ENCODE peak calls at places on chromosomes 3 and 15, in six cellular contexts. One of them, this sample, is unnamed.

GRCh38 chr15:63896336-63897115 is 62.8 kb upstream of the HERC1 start:
- DNase-seq in A549: peak
- DNase-seq in colonic mucosa: peak
- DNase-seq in CD8-positive, alpha-beta T cell: no peak
- DNase-seq in heart right ventricle: no peak
- DNase-seq in pancreas: no peak
- DNase-seq in this sample: no peak

GRCh38 chr3:7876741-7877297 is 624.8 kb upstream of the LMCD1 start:
- DNase-seq in A549: no peak
- DNase-seq in colonic mucosa: no peak
- DNase-seq in CD8-positive, alpha-beta T cell: peak
- DNase-seq in heart right ventricle: no peak
- DNase-seq in pancreas: no peak
- DNase-seq in this sample: peak

GRCh38 chr3:71998995-71999673 is 214.2 kb upstream of the PROK2 start:
- DNase-seq in A549: no peak
- DNase-seq in colonic mucosa: no peak
- DNase-seq in CD8-positive, alpha-beta T cell: no peak
- DNase-seq in heart right ventricle: no peak
- DNase-seq in pancreas: no peak
- DNase-seq in this sample: peak

GRCh38 chr15:68379058-68379758 is 52.8 kb downstream of the ITGA11 start:
- DNase-seq in A549: no peak
- DNase-seq in colonic mucosa: no peak
- DNase-seq in CD8-positive, alpha-beta T cell: no peak
- DNase-seq in heart right ventricle: no peak
- DNase-seq in pancreas: no peak
- DNase-seq in this sample: no peak

GRCh38 chr3:64464955-64465354 is 222.8 kb downstream of the ADAMTS9 start:
- DNase-seq in A549: no peak
- DNase-seq in colonic mucosa: no peak
- DNase-seq in CD8-positive, alpha-beta T cell: no peak
- DNase-seq in heart right ventricle: no peak
- DNase-seq in pancreas: no peak
- DNase-seq in this sample: no peak

GRCh38 chr3:31895471-31895870 is 85.6 kb downstream of the OSBPL10 start:
- DNase-seq in A549: no peak
- DNase-seq in colonic mucosa: no peak
- DNase-seq in CD8-positive, alpha-beta T cell: no peak
- DNase-seq in heart right ventricle: no peak
- DNase-seq in pancreas: no peak
- DNase-seq in this sample: peak

GRCh38 chr3:146974001-146974400 is 368.9 kb upstream of the PLSCR5 start:
- DNase-seq in A549: no peak
- DNase-seq in colonic mucosa: no peak
- DNase-seq in CD8-positive, alpha-beta T cell: no peak
- DNase-seq in heart right ventricle: no peak
- DNase-seq in pancreas: no peak
- DNase-seq in this sample: no peak

GRCh38 chr3:50272911-50273688 is 4.2 kb downstream of the SEMA3B start:
- DNase-seq in A549: peak
- DNase-seq in colonic mucosa: peak
- DNase-seq in CD8-positive, alpha-beta T cell: peak
- DNase-seq in heart right ventricle: peak
- DNase-seq in pancreas: peak
- DNase-seq in this sample: peak

GRCh38 chr15:39667382-39668127 is 86.7 kb downstream of the THBS1 start:
- DNase-seq in A549: no peak
- DNase-seq in colonic mucosa: no peak
- DNase-seq in CD8-positive, alpha-beta T cell: no peak
- DNase-seq in heart right ventricle: no peak
- DNase-seq in pancreas: no peak
- DNase-seq in this sample: no peak

GRCh38 chr3:177443469-177443868 is 246.2 kb upstream of the TBL1XR1 start:
- DNase-seq in A549: no peak
- DNase-seq in colonic mucosa: peak
- DNase-seq in CD8-positive, alpha-beta T cell: no peak
- DNase-seq in heart right ventricle: no peak
- DNase-seq in pancreas: no peak
- DNase-seq in this sample: peak

GRCh38 chr15:77629070-77630030 is 3.4 kb downstream of the LINGO1 start:
- DNase-seq in A549: no peak
- DNase-seq in colonic mucosa: no peak
- DNase-seq in CD8-positive, alpha-beta T cell: no peak
- DNase-seq in heart right ventricle: no peak
- DNase-seq in pancreas: no peak
- DNase-seq in this sample: no peak

GRCh38 chr15:80766275-80766674 is 12.9 kb upstream of the CEMIP start:
- DNase-seq in A549: no peak
- DNase-seq in colonic mucosa: no peak
- DNase-seq in CD8-positive, alpha-beta T cell: no peak
- DNase-seq in heart right ventricle: no peak
- DNase-seq in pancreas: no peak
- DNase-seq in this sample: no peak

GRCh38 chr3:194110483-194110882 is 25.5 kb upstream of the HES1 start:
- DNase-seq in A549: no peak
- DNase-seq in colonic mucosa: no peak
- DNase-seq in CD8-positive, alpha-beta T cell: no peak
- DNase-seq in heart right ventricle: no peak
- DNase-seq in pancreas: no peak
- DNase-seq in this sample: no peak

GRCh38 chr3:195909645-195910498 is 1.5 kb upstream of the TNK2 start:
- DNase-seq in A549: peak
- DNase-seq in colonic mucosa: peak
- DNase-seq in CD8-positive, alpha-beta T cell: peak
- DNase-seq in heart right ventricle: peak
- DNase-seq in pancreas: peak
- DNase-seq in this sample: peak

GRCh38 chr15:70410371-70410975 is 312.8 kb upstream of the TLE3 start:
- DNase-seq in A549: no peak
- DNase-seq in colonic mucosa: no peak
- DNase-seq in CD8-positive, alpha-beta T cell: no peak
- DNase-seq in heart right ventricle: no peak
- DNase-seq in pancreas: no peak
- DNase-seq in this sample: peak

GRCh38 chr3:36192901-36193300 is 187.4 kb upstream of the STAC start:
- DNase-seq in A549: no peak
- DNase-seq in colonic mucosa: no peak
- DNase-seq in CD8-positive, alpha-beta T cell: no peak
- DNase-seq in heart right ventricle: no peak
- DNase-seq in pancreas: no peak
- DNase-seq in this sample: no peak

GRCh38 chr3:164467027-164467426 is 611.3 kb downstream of the SI start:
- DNase-seq in A549: peak
- DNase-seq in colonic mucosa: no peak
- DNase-seq in CD8-positive, alpha-beta T cell: no peak
- DNase-seq in heart right ventricle: no peak
- DNase-seq in pancreas: no peak
- DNase-seq in this sample: no peak

GRCh38 chr3:134312873-134313838 is 61.1 kb downstream of the AMOTL2 start:
- DNase-seq in A549: peak
- DNase-seq in colonic mucosa: peak
- DNase-seq in CD8-positive, alpha-beta T cell: no peak
- DNase-seq in heart right ventricle: peak
- DNase-seq in pancreas: peak
- DNase-seq in this sample: peak

GRCh38 chr15:33533197-33533596 is 222.4 kb downstream of the RYR3 start:
- DNase-seq in A549: no peak
- DNase-seq in colonic mucosa: no peak
- DNase-seq in CD8-positive, alpha-beta T cell: no peak
- DNase-seq in heart right ventricle: no peak
- DNase-seq in pancreas: no peak
- DNase-seq in this sample: no peak

GRCh38 chr15:39242345-39242744 is 338.5 kb upstream of the THBS1 start:
- DNase-seq in A549: no peak
- DNase-seq in colonic mucosa: no peak
- DNase-seq in CD8-positive, alpha-beta T cell: no peak
- DNase-seq in heart right ventricle: no peak
- DNase-seq in pancreas: no peak
- DNase-seq in this sample: peak

GRCh38 chr3:143286392-143287010 is 166.9 kb downstream of the CHST2 start:
- DNase-seq in A549: no peak
- DNase-seq in colonic mucosa: no peak
- DNase-seq in CD8-positive, alpha-beta T cell: no peak
- DNase-seq in heart right ventricle: no peak
- DNase-seq in pancreas: no peak
- DNase-seq in this sample: no peak

GRCh38 chr15:81133782-81134461 is at the start of gene CFAP161:
- DNase-seq in A549: peak
- DNase-seq in colonic mucosa: peak
- DNase-seq in CD8-positive, alpha-beta T cell: no peak
- DNase-seq in heart right ventricle: peak
- DNase-seq in pancreas: peak
- DNase-seq in this sample: peak

GRCh38 chr3:24195504-24196230 is 250.6 kb downstream of the NR1D2 start:
- DNase-seq in A549: no peak
- DNase-seq in colonic mucosa: no peak
- DNase-seq in CD8-positive, alpha-beta T cell: no peak
- DNase-seq in heart right ventricle: no peak
- DNase-seq in pancreas: no peak
- DNase-seq in this sample: no peak

GRCh38 chr15:91165850-91166249 is 65.8 kb downstream of the SV2B start:
- DNase-seq in A549: no peak
- DNase-seq in colonic mucosa: no peak
- DNase-seq in CD8-positive, alpha-beta T cell: no peak
- DNase-seq in heart right ventricle: no peak
- DNase-seq in pancreas: no peak
- DNase-seq in this sample: no peak

GRCh38 chr15:91168457-91168856 is 68.4 kb downstream of the SV2B start:
- DNase-seq in A549: no peak
- DNase-seq in colonic mucosa: no peak
- DNase-seq in CD8-positive, alpha-beta T cell: no peak
- DNase-seq in heart right ventricle: no peak
- DNase-seq in pancreas: no peak
- DNase-seq in this sample: no peak
- H3K4me3 ChIP-seq in A549: no peak
- H3K4me3 ChIP-seq in colonic mucosa: no peak
- H3K4me3 ChIP-seq in CD8-positive, alpha-beta T cell: no peak
- H3K4me3 ChIP-seq in heart right ventricle: no peak
- H3K4me3 ChIP-seq in pancreas: no peak
- H3K4me3 ChIP-seq in this sample: no peak

GRCh38 chr15:37101634-37102314 is 1.4 kb upstream of the MEIS2 start:
- DNase-seq in A549: peak
- DNase-seq in colonic mucosa: peak
- DNase-seq in CD8-positive, alpha-beta T cell: no peak
- DNase-seq in heart right ventricle: peak
- DNase-seq in pancreas: peak
- DNase-seq in this sample: peak

GRCh38 chr15:37102315-37103021 is 2.1 kb upstream of the MEIS2 start:
- DNase-seq in A549: peak
- DNase-seq in colonic mucosa: no peak
- DNase-seq in CD8-positive, alpha-beta T cell: no peak
- DNase-seq in heart right ventricle: no peak
- DNase-seq in pancreas: no peak
- DNase-seq in this sample: no peak

GRCh38 chr15:37104413-37105392 is 4.4 kb upstream of the MEIS2 start:
- DNase-seq in A549: no peak
- DNase-seq in colonic mucosa: no peak
- DNase-seq in CD8-positive, alpha-beta T cell: no peak
- DNase-seq in heart right ventricle: no peak
- DNase-seq in pancreas: no peak
- DNase-seq in this sample: no peak

GRCh38 chr15:37105795-37106333 is 5.5 kb upstream of the MEIS2 start:
- DNase-seq in A549: no peak
- DNase-seq in colonic mucosa: no peak
- DNase-seq in CD8-positive, alpha-beta T cell: no peak
- DNase-seq in heart right ventricle: no peak
- DNase-seq in pancreas: no peak
- DNase-seq in this sample: no peak

DNA sequence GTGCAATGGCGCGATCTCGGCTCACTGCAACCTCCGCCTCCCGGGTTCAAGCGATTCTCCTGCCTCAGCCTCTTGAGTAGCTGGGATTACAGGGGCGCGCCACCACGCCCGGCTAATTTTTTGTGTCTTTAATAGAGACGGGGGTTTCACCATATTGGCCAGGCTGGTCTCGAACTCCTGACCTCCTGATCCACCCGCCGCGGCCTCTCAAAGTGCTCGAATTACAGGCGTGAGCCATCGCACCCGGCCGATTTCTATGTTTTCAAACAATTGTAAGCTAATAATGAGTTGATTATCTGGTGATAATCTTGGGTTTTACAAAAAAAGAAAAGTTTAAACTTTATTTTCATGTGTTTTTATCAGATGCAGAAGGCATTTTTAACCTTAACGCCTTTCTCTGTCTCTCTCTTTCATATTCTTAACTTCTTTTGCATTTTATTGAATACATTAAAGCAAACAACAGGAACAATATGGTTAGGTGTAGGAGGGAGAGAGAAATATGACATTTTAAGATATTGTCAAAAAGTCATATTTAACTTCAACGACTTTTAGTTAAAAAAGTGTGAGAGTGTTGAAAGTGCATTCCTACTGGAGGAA is 3.2 kb upstream of the MEIS2 start:
- DNase-seq in A549: no peak
- DNase-seq in colonic mucosa: no peak
- DNase-seq in CD8-positive, alpha-beta T cell: no peak
- DNase-seq in heart right ventricle: no peak
- DNase-seq in pancreas: no peak
- DNase-seq in this sample: no peak
- H3K4me3 ChIP-seq in A549: no peak
- H3K4me3 ChIP-seq in colonic mucosa: no peak
- H3K4me3 ChIP-seq in CD8-positive, alpha-beta T cell: no peak
- H3K4me3 ChIP-seq in heart right ventricle: peak
- H3K4me3 ChIP-seq in pancreas: no peak
- H3K4me3 ChIP-seq in this sample: no peak

GRCh38 chr3:69428657-69429255 is 42.9 kb upstream of the FRMD4B start:
- DNase-seq in A549: no peak
- DNase-seq in colonic mucosa: no peak
- DNase-seq in CD8-positive, alpha-beta T cell: no peak
- DNase-seq in heart right ventricle: no peak
- DNase-seq in pancreas: no peak
- DNase-seq in this sample: no peak
- H3K4me3 ChIP-seq in A549: no peak
- H3K4me3 ChIP-seq in colonic mucosa: no peak
- H3K4me3 ChIP-seq in CD8-positive, alpha-beta T cell: no peak
- H3K4me3 ChIP-seq in heart right ventricle: no peak
- H3K4me3 ChIP-seq in pancreas: no peak
- H3K4me3 ChIP-seq in this sample: no peak

GRCh38 chr3:13451301-13451673 is 28.8 kb upstream of the HDAC11 start:
- DNase-seq in A549: peak
- DNase-seq in colonic mucosa: peak
- DNase-seq in CD8-positive, alpha-beta T cell: no peak
- DNase-seq in heart right ventricle: no peak
- DNase-seq in pancreas: no peak
- DNase-seq in this sample: peak
- H3K4me3 ChIP-seq in A549: peak
- H3K4me3 ChIP-seq in colonic mucosa: peak
- H3K4me3 ChIP-seq in CD8-positive, alpha-beta T cell: peak
- H3K4me3 ChIP-seq in heart right ventricle: peak
- H3K4me3 ChIP-seq in pancreas: peak
- H3K4me3 ChIP-seq in this sample: peak

GRCh38 chr3:45406812-45407211 is 18.4 kb downstream of the LARS2 start:
- DNase-seq in A549: no peak
- DNase-seq in colonic mucosa: no peak
- DNase-seq in CD8-positive, alpha-beta T cell: no peak
- DNase-seq in heart right ventricle: no peak
- DNase-seq in pancreas: no peak
- DNase-seq in this sample: no peak
- H3K4me3 ChIP-seq in A549: no peak
- H3K4me3 ChIP-seq in colonic mucosa: no peak
- H3K4me3 ChIP-seq in CD8-positive, alpha-beta T cell: no peak
- H3K4me3 ChIP-seq in heart right ventricle: no peak
- H3K4me3 ChIP-seq in pancreas: no peak
- H3K4me3 ChIP-seq in this sample: no peak